ENCODE peak calls at places on chromosomes 13 and 19, in eight cellular contexts. One of them, this sample, is unnamed.

GRCh38 chr19:19420570-19421301 is 15.3 kb downstream of the GATAD2A start:
- DNase-seq in CD8-positive, alpha-beta T cell: peak; percentile 61
- DNase-seq in naive thymus-derived CD4-positive, alpha-beta T cell: no peak
- DNase-seq in psoas muscle: no peak
- DNase-seq in colonic mucosa: no peak
- DNase-seq in esophagus muscularis mucosa: no peak
- DNase-seq in tibial nerve: no peak
- DNase-seq in Caco-2: no peak
- DNase-seq in this sample: no peak

GRCh38 chr13:106490887-106491321 is 44.6 kb downstream of the EFNB2 start:
- DNase-seq in CD8-positive, alpha-beta T cell: no peak
- DNase-seq in naive thymus-derived CD4-positive, alpha-beta T cell: no peak
- DNase-seq in psoas muscle: no peak
- DNase-seq in colonic mucosa: no peak
- DNase-seq in esophagus muscularis mucosa: no peak
- DNase-seq in tibial nerve: no peak
- DNase-seq in Caco-2: no peak
- DNase-seq in this sample: no peak

GRCh38 chr13:83716121-83716520 is 166.2 kb downstream of the SLITRK1 start:
- DNase-seq in CD8-positive, alpha-beta T cell: no peak
- DNase-seq in naive thymus-derived CD4-positive, alpha-beta T cell: no peak
- DNase-seq in psoas muscle: no peak
- DNase-seq in colonic mucosa: no peak
- DNase-seq in esophagus muscularis mucosa: no peak
- DNase-seq in tibial nerve: no peak
- DNase-seq in Caco-2: no peak
- DNase-seq in this sample: no peak

GRCh38 chr19:19554074-19555023 is 16.3 kb downstream of the CILP2 start:
- DNase-seq in CD8-positive, alpha-beta T cell: peak; percentile 76
- DNase-seq in naive thymus-derived CD4-positive, alpha-beta T cell: no peak
- DNase-seq in psoas muscle: peak; percentile 57
- DNase-seq in colonic mucosa: peak; percentile 57
- DNase-seq in esophagus muscularis mucosa: no peak
- DNase-seq in tibial nerve: peak; percentile 49
- DNase-seq in Caco-2: peak; percentile 64
- DNase-seq in this sample: peak; percentile 51

GRCh38 chr19:5587661-5588060 is 19.9 kb upstream of the TINCR start:
- DNase-seq in CD8-positive, alpha-beta T cell: no peak
- DNase-seq in naive thymus-derived CD4-positive, alpha-beta T cell: no peak
- DNase-seq in psoas muscle: no peak
- DNase-seq in colonic mucosa: no peak
- DNase-seq in esophagus muscularis mucosa: no peak
- DNase-seq in tibial nerve: no peak
- DNase-seq in Caco-2: no peak
- DNase-seq in this sample: no peak

GRCh38 chr13:32669030-32669646 is 82.9 kb downstream of the PDS5B start:
- DNase-seq in CD8-positive, alpha-beta T cell: no peak
- DNase-seq in naive thymus-derived CD4-positive, alpha-beta T cell: peak; percentile 21
- DNase-seq in psoas muscle: no peak
- DNase-seq in colonic mucosa: no peak
- DNase-seq in esophagus muscularis mucosa: no peak
- DNase-seq in tibial nerve: no peak
- DNase-seq in Caco-2: peak; percentile 52
- DNase-seq in this sample: peak; percentile 33

GRCh38 chr19:45882652-45883585 is 3.0 kb downstream of the IRF2BP1 start:
- DNase-seq in CD8-positive, alpha-beta T cell: peak; percentile 84
- DNase-seq in naive thymus-derived CD4-positive, alpha-beta T cell: peak; percentile 67
- DNase-seq in psoas muscle: peak; percentile 82
- DNase-seq in colonic mucosa: peak; percentile 93
- DNase-seq in esophagus muscularis mucosa: peak; percentile 96
- DNase-seq in tibial nerve: peak; percentile 79
- DNase-seq in Caco-2: peak; percentile 99
- DNase-seq in this sample: peak; percentile 91

GRCh38 chr19:33724723-33725060 is 72.0 kb upstream of the KCTD15 start:
- DNase-seq in CD8-positive, alpha-beta T cell: no peak
- DNase-seq in naive thymus-derived CD4-positive, alpha-beta T cell: no peak
- DNase-seq in psoas muscle: no peak
- DNase-seq in colonic mucosa: no peak
- DNase-seq in esophagus muscularis mucosa: no peak
- DNase-seq in tibial nerve: no peak
- DNase-seq in Caco-2: no peak
- DNase-seq in this sample: no peak

GRCh38 chr19:48171584-48172170 is 1.2 kb downstream of the ZSWIM9 start:
- DNase-seq in CD8-positive, alpha-beta T cell: no peak
- DNase-seq in naive thymus-derived CD4-positive, alpha-beta T cell: no peak
- DNase-seq in psoas muscle: no peak
- DNase-seq in colonic mucosa: no peak
- DNase-seq in esophagus muscularis mucosa: no peak
- DNase-seq in tibial nerve: no peak
- DNase-seq in Caco-2: no peak
- DNase-seq in this sample: no peak

GRCh38 chr19:30223866-30224688 is 148.1 kb upstream of the ZNF536 start:
- DNase-seq in CD8-positive, alpha-beta T cell: no peak
- DNase-seq in naive thymus-derived CD4-positive, alpha-beta T cell: no peak
- DNase-seq in psoas muscle: no peak
- DNase-seq in colonic mucosa: no peak
- DNase-seq in esophagus muscularis mucosa: no peak
- DNase-seq in tibial nerve: no peak
- DNase-seq in Caco-2: no peak
- DNase-seq in this sample: no peak
- H3K27me3 ChIP-seq in CD8-positive, alpha-beta T cell: peaks cover 16% of the 10 kb centered on the region
- H3K27me3 ChIP-seq in naive thymus-derived CD4-positive, alpha-beta T cell: peaks cover 12% of the 10 kb centered on the region
- H3K27me3 ChIP-seq in psoas muscle: no peaks in the 10 kb centered on the region
- H3K27me3 ChIP-seq in colonic mucosa: peaks cover 62% of the 10 kb centered on the region
- H3K27me3 ChIP-seq in esophagus muscularis mucosa: peaks cover 4% of the 10 kb centered on the region
- H3K27me3 ChIP-seq in tibial nerve: peaks cover 60% of the 10 kb centered on the region
- H3K27me3 ChIP-seq in Caco-2: no peaks in the 10 kb centered on the region
- H3K27me3 ChIP-seq in this sample: peaks cover 15% of the 10 kb centered on the region

DNA sequence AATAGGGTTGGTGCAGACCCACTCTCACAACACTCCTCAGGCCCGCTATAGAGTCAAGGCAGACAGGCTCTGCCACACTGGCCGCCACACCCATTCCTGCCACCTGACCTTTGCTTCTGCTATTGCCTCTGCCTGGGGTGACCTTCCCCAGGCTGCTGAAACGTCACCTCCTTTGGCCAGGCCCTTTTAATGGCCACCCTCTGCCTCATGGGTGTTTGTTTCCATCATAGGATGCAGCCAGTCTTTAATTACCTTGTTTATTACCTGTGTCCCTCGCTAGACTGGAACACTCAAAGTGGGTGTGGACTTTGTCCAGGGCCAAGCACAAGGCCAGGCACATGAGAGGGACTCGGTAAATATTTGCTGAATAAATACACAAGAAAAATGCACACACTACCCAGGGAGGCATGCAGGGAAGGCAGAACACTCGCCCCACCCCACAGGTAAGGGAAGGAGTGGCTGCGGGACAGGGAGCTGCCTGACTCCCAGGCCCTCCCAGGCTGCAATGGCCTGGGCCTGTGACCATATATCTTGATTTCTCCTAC is 3.2 kb downstream of the LSM4 start:
- DNase-seq in CD8-positive, alpha-beta T cell: no peak
- DNase-seq in naive thymus-derived CD4-positive, alpha-beta T cell: no peak
- DNase-seq in psoas muscle: no peak
- DNase-seq in colonic mucosa: peak; percentile 92
- DNase-seq in esophagus muscularis mucosa: no peak
- DNase-seq in tibial nerve: no peak
- DNase-seq in Caco-2: no peak
- DNase-seq in this sample: peak; percentile 98
- H3K4me1 ChIP-seq in CD8-positive, alpha-beta T cell: peaks cover 62% of the 10 kb centered on the region
- H3K4me1 ChIP-seq in naive thymus-derived CD4-positive, alpha-beta T cell: peaks cover 51% of the 10 kb centered on the region
- H3K4me1 ChIP-seq in psoas muscle: peaks cover 38% of the 10 kb centered on the region
- H3K4me1 ChIP-seq in colonic mucosa: peaks cover 42% of the 10 kb centered on the region
- H3K4me1 ChIP-seq in esophagus muscularis mucosa: peaks cover 62% of the 10 kb centered on the region
- H3K4me1 ChIP-seq in tibial nerve: no peaks in the 10 kb centered on the region
- H3K4me1 ChIP-seq in Caco-2: peaks cover 34% of the 10 kb centered on the region
- H3K4me1 ChIP-seq in this sample: peaks cover 8% of the 10 kb centered on the region

GRCh38 chr19:49414256-49414655 is 9.0 kb downstream of the PTH2 start:
- DNase-seq in CD8-positive, alpha-beta T cell: no peak
- DNase-seq in naive thymus-derived CD4-positive, alpha-beta T cell: no peak
- DNase-seq in psoas muscle: no peak
- DNase-seq in colonic mucosa: no peak
- DNase-seq in esophagus muscularis mucosa: no peak
- DNase-seq in tibial nerve: no peak
- DNase-seq in Caco-2: no peak
- DNase-seq in this sample: no peak

GRCh38 chr19:49413348-49413747 is 9.9 kb downstream of the PTH2 start:
- DNase-seq in CD8-positive, alpha-beta T cell: no peak
- DNase-seq in naive thymus-derived CD4-positive, alpha-beta T cell: no peak
- DNase-seq in psoas muscle: no peak
- DNase-seq in colonic mucosa: no peak
- DNase-seq in esophagus muscularis mucosa: no peak
- DNase-seq in tibial nerve: no peak
- DNase-seq in Caco-2: no peak
- DNase-seq in this sample: no peak

GRCh38 chr19:49417090-49417489 is 6.2 kb downstream of the PTH2 start:
- DNase-seq in CD8-positive, alpha-beta T cell: no peak
- DNase-seq in naive thymus-derived CD4-positive, alpha-beta T cell: no peak
- DNase-seq in psoas muscle: no peak
- DNase-seq in colonic mucosa: no peak
- DNase-seq in esophagus muscularis mucosa: no peak
- DNase-seq in tibial nerve: no peak
- DNase-seq in Caco-2: no peak
- DNase-seq in this sample: no peak

GRCh38 chr19:49415102-49415809 is 8.0 kb downstream of the PTH2 start:
- DNase-seq in CD8-positive, alpha-beta T cell: no peak
- DNase-seq in naive thymus-derived CD4-positive, alpha-beta T cell: no peak
- DNase-seq in psoas muscle: no peak
- DNase-seq in colonic mucosa: no peak
- DNase-seq in esophagus muscularis mucosa: no peak
- DNase-seq in tibial nerve: no peak
- DNase-seq in Caco-2: no peak
- DNase-seq in this sample: no peak

GRCh38 chr19:49415810-49416200 is 7.4 kb downstream of the PTH2 start:
- DNase-seq in CD8-positive, alpha-beta T cell: no peak
- DNase-seq in naive thymus-derived CD4-positive, alpha-beta T cell: no peak
- DNase-seq in psoas muscle: no peak
- DNase-seq in colonic mucosa: no peak
- DNase-seq in esophagus muscularis mucosa: no peak
- DNase-seq in tibial nerve: no peak
- DNase-seq in Caco-2: no peak
- DNase-seq in this sample: no peak
- H3K27me3 ChIP-seq in CD8-positive, alpha-beta T cell: peaks cover 7% of the 10 kb centered on the region
- H3K27me3 ChIP-seq in naive thymus-derived CD4-positive, alpha-beta T cell: no peaks in the 10 kb centered on the region
- H3K27me3 ChIP-seq in psoas muscle: no peaks in the 10 kb centered on the region
- H3K27me3 ChIP-seq in colonic mucosa: peaks cover 26% of the 10 kb centered on the region
- H3K27me3 ChIP-seq in esophagus muscularis mucosa: no peaks in the 10 kb centered on the region
- H3K27me3 ChIP-seq in tibial nerve: peaks cover 84% of the 10 kb centered on the region
- H3K27me3 ChIP-seq in Caco-2: no peaks in the 10 kb centered on the region
- H3K27me3 ChIP-seq in this sample: peaks cover 9% of the 10 kb centered on the region

GRCh38 chr13:75486654-75487053 is 4.7 kb upstream of the TBC1D4 start:
- DNase-seq in CD8-positive, alpha-beta T cell: no peak
- DNase-seq in naive thymus-derived CD4-positive, alpha-beta T cell: no peak
- DNase-seq in psoas muscle: no peak
- DNase-seq in colonic mucosa: no peak
- DNase-seq in esophagus muscularis mucosa: no peak
- DNase-seq in tibial nerve: no peak
- DNase-seq in Caco-2: no peak
- DNase-seq in this sample: no peak
- H3K4me1 ChIP-seq in CD8-positive, alpha-beta T cell: no peaks in the 10 kb centered on the region
- H3K4me1 ChIP-seq in naive thymus-derived CD4-positive, alpha-beta T cell: no peaks in the 10 kb centered on the region
- H3K4me1 ChIP-seq in psoas muscle: peaks cover 10% of the 10 kb centered on the region
- H3K4me1 ChIP-seq in colonic mucosa: no peaks in the 10 kb centered on the region
- H3K4me1 ChIP-seq in esophagus muscularis mucosa: peaks cover 4% of the 10 kb centered on the region
- H3K4me1 ChIP-seq in tibial nerve: no peaks in the 10 kb centered on the region
- H3K4me1 ChIP-seq in Caco-2: peaks cover 13% of the 10 kb centered on the region
- H3K4me1 ChIP-seq in this sample: no peaks in the 10 kb centered on the region

DNA sequence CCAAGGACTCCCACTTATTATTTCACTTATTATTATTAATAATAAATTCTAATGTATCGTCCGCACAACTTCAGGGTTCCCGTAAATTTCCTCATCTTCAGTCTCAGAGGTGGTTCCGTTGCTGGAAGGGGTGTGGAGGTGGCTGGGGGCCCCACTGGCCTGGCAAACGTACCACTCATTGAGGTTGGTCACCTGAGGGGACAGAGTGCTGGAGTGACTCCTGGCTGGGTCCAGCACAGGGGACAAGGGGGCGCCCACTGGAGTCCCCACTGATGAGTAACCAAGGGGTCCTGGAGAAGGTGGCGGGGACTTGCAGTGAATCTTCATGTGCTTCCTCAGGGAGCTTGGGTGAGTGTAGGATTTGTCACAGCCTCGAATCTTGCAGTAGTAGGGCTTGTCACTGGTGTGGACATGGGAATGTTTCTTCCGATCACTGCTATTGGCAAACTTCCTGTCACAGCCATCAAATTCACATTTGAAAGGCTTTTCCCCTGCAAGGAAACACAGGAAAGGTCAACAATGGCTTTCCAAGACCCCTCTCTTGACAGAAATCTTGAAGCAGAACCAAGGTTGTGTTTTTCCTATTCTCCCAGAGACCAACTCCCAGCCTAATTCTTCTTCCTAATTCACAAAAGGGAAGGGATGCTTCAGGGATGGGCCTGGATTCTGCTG is 6.1 kb downstream of the ZIC5 start:
- DNase-seq in CD8-positive, alpha-beta T cell: no peak
- DNase-seq in naive thymus-derived CD4-positive, alpha-beta T cell: no peak
- DNase-seq in psoas muscle: no peak
- DNase-seq in colonic mucosa: no peak
- DNase-seq in esophagus muscularis mucosa: no peak
- DNase-seq in tibial nerve: no peak
- DNase-seq in Caco-2: no peak
- DNase-seq in this sample: no peak
- H3K27me3 ChIP-seq in CD8-positive, alpha-beta T cell: peaks cover 48% of the 10 kb centered on the region
- H3K27me3 ChIP-seq in naive thymus-derived CD4-positive, alpha-beta T cell: peaks cover 49% of the 10 kb centered on the region
- H3K27me3 ChIP-seq in psoas muscle: peaks cover 11% of the 10 kb centered on the region
- H3K27me3 ChIP-seq in colonic mucosa: peaks cover 80% of the 10 kb centered on the region
- H3K27me3 ChIP-seq in esophagus muscularis mucosa: peaks cover 17% of the 10 kb centered on the region
- H3K27me3 ChIP-seq in tibial nerve: peaks cover 97% of the 10 kb centered on the region
- H3K27me3 ChIP-seq in Caco-2: peaks cover 6% of the 10 kb centered on the region
- H3K27me3 ChIP-seq in this sample: peaks cover 10% of the 10 kb centered on the region

DNA sequence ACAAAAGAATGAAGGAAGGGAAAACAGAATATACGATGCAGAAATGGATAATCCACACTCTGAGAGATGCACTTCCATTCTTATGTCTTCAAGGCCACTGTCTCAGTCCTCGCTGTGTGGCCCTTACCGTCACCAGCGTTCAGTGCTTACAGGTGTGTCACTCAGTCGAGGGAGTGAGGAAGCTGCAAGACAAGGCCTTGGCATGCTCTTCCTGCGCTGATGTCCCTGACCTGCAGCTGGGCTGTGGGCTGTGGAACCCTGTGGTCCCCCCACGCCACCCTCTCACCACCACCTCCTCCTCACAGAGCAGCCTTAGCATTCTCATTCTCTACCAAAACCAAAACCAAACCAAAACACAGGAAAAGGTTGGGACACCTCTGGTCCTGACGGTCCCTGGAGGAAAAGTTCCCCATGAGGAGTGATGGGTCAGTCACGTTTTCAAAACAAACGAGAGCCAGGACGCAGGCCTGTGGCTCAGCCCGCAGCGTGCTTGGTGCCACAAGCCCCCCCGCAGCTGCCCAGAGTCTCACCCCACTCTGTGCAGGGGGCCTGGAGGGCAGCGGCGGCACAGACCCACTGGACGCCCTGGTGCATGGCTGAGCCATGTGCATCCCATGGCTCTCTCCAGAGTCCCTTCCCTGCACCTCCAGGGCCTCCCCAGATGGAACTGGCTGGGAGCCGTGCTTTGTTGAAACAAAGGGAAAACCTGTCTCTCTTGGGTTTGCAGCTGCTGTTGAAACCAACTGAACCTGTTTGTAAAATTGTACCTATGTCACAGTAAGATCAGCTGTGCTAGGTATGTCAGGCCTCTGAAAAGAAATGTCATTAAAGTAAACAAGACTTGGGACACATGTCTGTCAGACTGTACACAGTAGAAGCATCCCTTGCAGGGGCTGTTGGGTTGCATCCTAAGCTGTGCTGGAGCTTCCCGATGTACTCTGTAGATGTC is 48.3 kb upstream of the GPR183 start:
- DNase-seq in CD8-positive, alpha-beta T cell: no peak
- DNase-seq in naive thymus-derived CD4-positive, alpha-beta T cell: no peak
- DNase-seq in psoas muscle: no peak
- DNase-seq in colonic mucosa: no peak
- DNase-seq in esophagus muscularis mucosa: peak; percentile 62
- DNase-seq in tibial nerve: no peak
- DNase-seq in Caco-2: peak; percentile 32
- DNase-seq in this sample: no peak
- H3K4me1 ChIP-seq in CD8-positive, alpha-beta T cell: peaks cover 100% of the 10 kb centered on the region
- H3K4me1 ChIP-seq in naive thymus-derived CD4-positive, alpha-beta T cell: peaks cover 96% of the 10 kb centered on the region
- H3K4me1 ChIP-seq in psoas muscle: no peaks in the 10 kb centered on the region
- H3K4me1 ChIP-seq in colonic mucosa: no peaks in the 10 kb centered on the region
- H3K4me1 ChIP-seq in esophagus muscularis mucosa: peaks cover 38% of the 10 kb centered on the region
- H3K4me1 ChIP-seq in tibial nerve: no peaks in the 10 kb centered on the region
- H3K4me1 ChIP-seq in Caco-2: no peaks in the 10 kb centered on the region
- H3K4me1 ChIP-seq in this sample: peaks cover 3% of the 10 kb centered on the region